ENCODE peak calls at places on chromosomes 4 and X, in eight cellular contexts. One of them, this sample, is unnamed.
A peak's percentile ranks its signal among the peaks of the same experiment; 100 is the strongest.

GRCh38 chr4:145041378-145041777 is 56.6 kb downstream of the ANAPC10 start:
- DNase-seq in astrocyte: no peak
- DNase-seq in thoracic aorta: no peak
- DNase-seq in stomach: no peak
- DNase-seq in neural progenitor cell: no peak
- DNase-seq in sigmoid colon: no peak
- DNase-seq in CD4-positive, alpha-beta memory T cell: no peak
- DNase-seq in astrocyte of the cerebellum: no peak
- DNase-seq in this sample: no peak

GRCh38 chrX:26762253-26762652 is 546.3 kb downstream of the MAGEB5 start:
- DNase-seq in astrocyte: no peak
- DNase-seq in thoracic aorta: no peak
- DNase-seq in stomach: no peak
- DNase-seq in neural progenitor cell: no peak
- DNase-seq in sigmoid colon: no peak
- DNase-seq in CD4-positive, alpha-beta memory T cell: no peak
- DNase-seq in astrocyte of the cerebellum: no peak
- DNase-seq in this sample: no peak

GRCh38 chr4:40507977-40508376 is 121.7 kb downstream of the RBM47 start:
- DNase-seq in astrocyte: no peak
- DNase-seq in thoracic aorta: no peak
- DNase-seq in stomach: no peak
- DNase-seq in neural progenitor cell: no peak
- DNase-seq in sigmoid colon: no peak
- DNase-seq in CD4-positive, alpha-beta memory T cell: no peak
- DNase-seq in astrocyte of the cerebellum: no peak
- DNase-seq in this sample: no peak

GRCh38 chr4:7217453-7218310 is 25.3 kb downstream of the SORCS2 start:
- DNase-seq in astrocyte: peak; percentile 68
- DNase-seq in thoracic aorta: no peak
- DNase-seq in stomach: peak; percentile 41
- DNase-seq in neural progenitor cell: peak; percentile 35
- DNase-seq in sigmoid colon: no peak
- DNase-seq in CD4-positive, alpha-beta memory T cell: no peak
- DNase-seq in astrocyte of the cerebellum: no peak
- DNase-seq in this sample: no peak

GRCh38 chr4:72352746-72353145 is 216.3 kb downstream of the ADAMTS3 start:
- DNase-seq in astrocyte: no peak
- DNase-seq in thoracic aorta: no peak
- DNase-seq in stomach: no peak
- DNase-seq in neural progenitor cell: no peak
- DNase-seq in sigmoid colon: no peak
- DNase-seq in CD4-positive, alpha-beta memory T cell: no peak
- DNase-seq in astrocyte of the cerebellum: peak; percentile 37
- DNase-seq in this sample: no peak

GRCh38 chrX:110006826-110007375 is 4.0 kb downstream of the TMEM164 start:
- DNase-seq in astrocyte: no peak
- DNase-seq in thoracic aorta: no peak
- DNase-seq in stomach: no peak
- DNase-seq in neural progenitor cell: no peak
- DNase-seq in sigmoid colon: no peak
- DNase-seq in CD4-positive, alpha-beta memory T cell: no peak
- DNase-seq in astrocyte of the cerebellum: no peak
- DNase-seq in this sample: no peak

GRCh38 chr4:113979157-113979972 is at the start of gene ARSJ:
- DNase-seq in astrocyte: peak; percentile 75
- DNase-seq in thoracic aorta: peak; percentile 22
- DNase-seq in stomach: peak; percentile 56
- DNase-seq in neural progenitor cell: peak; percentile 76
- DNase-seq in sigmoid colon: peak; percentile 81
- DNase-seq in CD4-positive, alpha-beta memory T cell: peak; percentile 13
- DNase-seq in astrocyte of the cerebellum: peak; percentile 74
- DNase-seq in this sample: peak; percentile 61

GRCh38 chr4:163902417-163902816 is 407.9 kb downstream of the TMA16 start:
- DNase-seq in astrocyte: no peak
- DNase-seq in thoracic aorta: no peak
- DNase-seq in stomach: no peak
- DNase-seq in neural progenitor cell: no peak
- DNase-seq in sigmoid colon: no peak
- DNase-seq in CD4-positive, alpha-beta memory T cell: no peak
- DNase-seq in astrocyte of the cerebellum: no peak
- DNase-seq in this sample: no peak

GRCh38 chr4:184443318-184443717 is 31.0 kb downstream of the IRF2 start:
- DNase-seq in astrocyte: no peak
- DNase-seq in thoracic aorta: no peak
- DNase-seq in stomach: no peak
- DNase-seq in neural progenitor cell: no peak
- DNase-seq in sigmoid colon: no peak
- DNase-seq in CD4-positive, alpha-beta memory T cell: no peak
- DNase-seq in astrocyte of the cerebellum: no peak
- DNase-seq in this sample: no peak

GRCh38 chr4:17854076-17854475 is 43.3 kb downstream of the NCAPG start:
- DNase-seq in astrocyte: no peak
- DNase-seq in thoracic aorta: no peak
- DNase-seq in stomach: no peak
- DNase-seq in neural progenitor cell: no peak
- DNase-seq in sigmoid colon: no peak
- DNase-seq in CD4-positive, alpha-beta memory T cell: no peak
- DNase-seq in astrocyte of the cerebellum: no peak
- DNase-seq in this sample: no peak

GRCh38 chr4:82469776-82470345 is 39.5 kb downstream of the ENOPH1 start:
- DNase-seq in astrocyte: peak; percentile 63
- DNase-seq in thoracic aorta: no peak
- DNase-seq in stomach: no peak
- DNase-seq in neural progenitor cell: no peak
- DNase-seq in sigmoid colon: no peak
- DNase-seq in CD4-positive, alpha-beta memory T cell: no peak
- DNase-seq in astrocyte of the cerebellum: no peak
- DNase-seq in this sample: peak; percentile 49

GRCh38 chr4:113106076-113106475 is 56.6 kb downstream of the ANK2 start:
- DNase-seq in astrocyte: peak; percentile 23
- DNase-seq in thoracic aorta: no peak
- DNase-seq in stomach: no peak
- DNase-seq in neural progenitor cell: no peak
- DNase-seq in sigmoid colon: no peak
- DNase-seq in CD4-positive, alpha-beta memory T cell: no peak
- DNase-seq in astrocyte of the cerebellum: peak; percentile 37
- DNase-seq in this sample: no peak

GRCh38 chrX:1807301-1807731 is 192.5 kb downstream of the ASMT start:
- DNase-seq in astrocyte: peak; percentile 22
- DNase-seq in thoracic aorta: no peak
- DNase-seq in stomach: no peak
- DNase-seq in neural progenitor cell: peak; percentile 84
- DNase-seq in sigmoid colon: no peak
- DNase-seq in CD4-positive, alpha-beta memory T cell: no peak
- DNase-seq in astrocyte of the cerebellum: peak; percentile 32
- DNase-seq in this sample: peak; percentile 4

GRCh38 chr4:4332529-4332928 is 42.5 kb downstream of the ZBTB49 start:
- DNase-seq in astrocyte: no peak
- DNase-seq in thoracic aorta: no peak
- DNase-seq in stomach: no peak
- DNase-seq in neural progenitor cell: no peak
- DNase-seq in sigmoid colon: no peak
- DNase-seq in CD4-positive, alpha-beta memory T cell: no peak
- DNase-seq in astrocyte of the cerebellum: no peak
- DNase-seq in this sample: no peak

GRCh38 chr4:82500830-82501229 is 61.0 kb downstream of the TMEM150C start:
- DNase-seq in astrocyte: no peak
- DNase-seq in thoracic aorta: no peak
- DNase-seq in stomach: no peak
- DNase-seq in neural progenitor cell: peak; percentile 26
- DNase-seq in sigmoid colon: no peak
- DNase-seq in CD4-positive, alpha-beta memory T cell: no peak
- DNase-seq in astrocyte of the cerebellum: no peak
- DNase-seq in this sample: no peak

GRCh38 chr4:41406051-41406516 is 131.9 kb upstream of the LIMCH1 start:
- DNase-seq in astrocyte: no peak
- DNase-seq in thoracic aorta: no peak
- DNase-seq in stomach: no peak
- DNase-seq in neural progenitor cell: no peak
- DNase-seq in sigmoid colon: no peak
- DNase-seq in CD4-positive, alpha-beta memory T cell: no peak
- DNase-seq in astrocyte of the cerebellum: no peak
- DNase-seq in this sample: no peak

GRCh38 chr4:15779789-15780188 is 1.7 kb downstream of the CD38 start:
- DNase-seq in astrocyte: no peak
- DNase-seq in thoracic aorta: no peak
- DNase-seq in stomach: no peak
- DNase-seq in neural progenitor cell: no peak
- DNase-seq in sigmoid colon: no peak
- DNase-seq in CD4-positive, alpha-beta memory T cell: no peak
- DNase-seq in astrocyte of the cerebellum: no peak
- DNase-seq in this sample: no peak

GRCh38 chr4:1628892-1629703 is 55.0 kb downstream of the FAM53A start:
- DNase-seq in astrocyte: no peak
- DNase-seq in thoracic aorta: no peak
- DNase-seq in stomach: peak; percentile 75
- DNase-seq in neural progenitor cell: peak; percentile 81
- DNase-seq in sigmoid colon: peak; percentile 79
- DNase-seq in CD4-positive, alpha-beta memory T cell: peak; percentile 64
- DNase-seq in astrocyte of the cerebellum: no peak
- DNase-seq in this sample: no peak

GRCh38 chrX:144219035-144219434 is 335.2 kb downstream of the UBE2NL start:
- DNase-seq in astrocyte: no peak
- DNase-seq in thoracic aorta: no peak
- DNase-seq in stomach: peak; percentile 26
- DNase-seq in neural progenitor cell: peak; percentile 24
- DNase-seq in sigmoid colon: no peak
- DNase-seq in CD4-positive, alpha-beta memory T cell: no peak
- DNase-seq in astrocyte of the cerebellum: no peak
- DNase-seq in this sample: no peak

GRCh38 chr4:48985976-48986653 is at the start of gene CWH43:
- DNase-seq in astrocyte: no peak
- DNase-seq in thoracic aorta: no peak
- DNase-seq in stomach: peak; percentile 63
- DNase-seq in neural progenitor cell: peak; percentile 49
- DNase-seq in sigmoid colon: no peak
- DNase-seq in CD4-positive, alpha-beta memory T cell: no peak
- DNase-seq in astrocyte of the cerebellum: no peak
- DNase-seq in this sample: no peak
- H3K4me3 ChIP-seq in astrocyte: no peak within 1 kb of the TSS
- H3K4me3 ChIP-seq in thoracic aorta: peak within 1 kb of the TSS; percentile 37
- H3K4me3 ChIP-seq in stomach: peak within 1 kb of the TSS; percentile 52
- H3K4me3 ChIP-seq in neural progenitor cell: peak within 1 kb of the TSS; percentile 42
- H3K4me3 ChIP-seq in sigmoid colon: peak within 1 kb of the TSS; percentile 14
- H3K4me3 ChIP-seq in CD4-positive, alpha-beta memory T cell: no peak within 1 kb of the TSS
- H3K4me3 ChIP-seq in astrocyte of the cerebellum: peak within 1 kb of the TSS; percentile 23
- H3K4me3 ChIP-seq in this sample: peak within 1 kb of the TSS; percentile 1

GRCh38 chrX:79081895-79082512 is 62.5 kb upstream of the GPR174 start:
- DNase-seq in astrocyte: no peak
- DNase-seq in thoracic aorta: no peak
- DNase-seq in stomach: no peak
- DNase-seq in neural progenitor cell: peak; percentile 31
- DNase-seq in sigmoid colon: no peak
- DNase-seq in CD4-positive, alpha-beta memory T cell: peak; percentile 70
- DNase-seq in astrocyte of the cerebellum: no peak
- DNase-seq in this sample: peak; percentile 0
- H3K4me3 ChIP-seq in astrocyte: no peak overlapping the region
- H3K4me3 ChIP-seq in thoracic aorta: no peak overlapping the region
- H3K4me3 ChIP-seq in stomach: no peak overlapping the region
- H3K4me3 ChIP-seq in neural progenitor cell: no peak overlapping the region
- H3K4me3 ChIP-seq in sigmoid colon: no peak overlapping the region
- H3K4me3 ChIP-seq in CD4-positive, alpha-beta memory T cell: peak overlapping the region; percentile 6
- H3K4me3 ChIP-seq in astrocyte of the cerebellum: no peak overlapping the region
- H3K4me3 ChIP-seq in this sample: no peak overlapping the region

DNA sequence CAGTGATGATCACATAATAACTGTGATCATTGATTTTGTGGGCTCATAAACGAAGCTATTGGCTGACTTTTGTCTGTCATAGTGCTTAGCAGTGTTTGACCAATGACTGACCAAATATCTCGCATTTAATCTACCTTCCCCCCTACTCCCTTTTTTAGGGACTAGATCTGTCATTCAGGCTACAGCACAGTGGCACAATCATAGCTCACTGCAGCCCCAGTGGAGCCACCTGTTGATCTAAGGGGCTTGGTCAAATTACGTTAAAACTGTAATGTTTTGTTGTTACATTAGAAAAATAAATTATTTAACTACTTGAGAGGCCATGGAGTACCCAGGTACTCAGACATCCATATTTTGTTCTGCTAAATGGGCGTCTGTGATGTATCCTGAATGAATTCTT is 1.5 kb downstream of the FUNDC2 start:
- DNase-seq in astrocyte: no peak
- DNase-seq in thoracic aorta: no peak
- DNase-seq in stomach: no peak
- DNase-seq in neural progenitor cell: peak; percentile 4
- DNase-seq in sigmoid colon: no peak
- DNase-seq in CD4-positive, alpha-beta memory T cell: no peak
- DNase-seq in astrocyte of the cerebellum: no peak
- DNase-seq in this sample: no peak
- H3K4me3 ChIP-seq in astrocyte: peak overlapping the region; percentile 87
- H3K4me3 ChIP-seq in thoracic aorta: peak overlapping the region; percentile 82
- H3K4me3 ChIP-seq in stomach: peak overlapping the region; percentile 54
- H3K4me3 ChIP-seq in neural progenitor cell: peak overlapping the region; percentile 75
- H3K4me3 ChIP-seq in sigmoid colon: peak overlapping the region; percentile 62
- H3K4me3 ChIP-seq in CD4-positive, alpha-beta memory T cell: no peak overlapping the region
- H3K4me3 ChIP-seq in astrocyte of the cerebellum: peak overlapping the region; percentile 69
- H3K4me3 ChIP-seq in this sample: peak overlapping the region; percentile 67

GRCh38 chrX:23783569-23784486 is 855 bp downstream of the SAT1 start:
- DNase-seq in astrocyte: no peak
- DNase-seq in thoracic aorta: no peak
- DNase-seq in stomach: no peak
- DNase-seq in neural progenitor cell: no peak
- DNase-seq in sigmoid colon: no peak
- DNase-seq in CD4-positive, alpha-beta memory T cell: peak; percentile 24
- DNase-seq in astrocyte of the cerebellum: no peak
- DNase-seq in this sample: no peak

GRCh38 chrX:23782863-23783568 is at the start of gene SAT1:
- DNase-seq in astrocyte: peak; percentile 79
- DNase-seq in thoracic aorta: peak; percentile 82
- DNase-seq in stomach: peak; percentile 96
- DNase-seq in neural progenitor cell: peak; percentile 100
- DNase-seq in sigmoid colon: peak; percentile 98
- DNase-seq in CD4-positive, alpha-beta memory T cell: peak; percentile 94
- DNase-seq in astrocyte of the cerebellum: peak; percentile 84
- DNase-seq in this sample: peak; percentile 83

GRCh38 chrX:23784487-23785301 is 1.7 kb downstream of the SAT1 start:
- DNase-seq in astrocyte: peak; percentile 81
- DNase-seq in thoracic aorta: no peak
- DNase-seq in stomach: no peak
- DNase-seq in neural progenitor cell: no peak
- DNase-seq in sigmoid colon: no peak
- DNase-seq in CD4-positive, alpha-beta memory T cell: no peak
- DNase-seq in astrocyte of the cerebellum: peak; percentile 34
- DNase-seq in this sample: peak; percentile 65

GRCh38 chrX:23785564-23785963 is 2.6 kb downstream of the SAT1 start:
- DNase-seq in astrocyte: no peak
- DNase-seq in thoracic aorta: no peak
- DNase-seq in stomach: no peak
- DNase-seq in neural progenitor cell: no peak
- DNase-seq in sigmoid colon: no peak
- DNase-seq in CD4-positive, alpha-beta memory T cell: no peak
- DNase-seq in astrocyte of the cerebellum: no peak
- DNase-seq in this sample: no peak

DNA sequence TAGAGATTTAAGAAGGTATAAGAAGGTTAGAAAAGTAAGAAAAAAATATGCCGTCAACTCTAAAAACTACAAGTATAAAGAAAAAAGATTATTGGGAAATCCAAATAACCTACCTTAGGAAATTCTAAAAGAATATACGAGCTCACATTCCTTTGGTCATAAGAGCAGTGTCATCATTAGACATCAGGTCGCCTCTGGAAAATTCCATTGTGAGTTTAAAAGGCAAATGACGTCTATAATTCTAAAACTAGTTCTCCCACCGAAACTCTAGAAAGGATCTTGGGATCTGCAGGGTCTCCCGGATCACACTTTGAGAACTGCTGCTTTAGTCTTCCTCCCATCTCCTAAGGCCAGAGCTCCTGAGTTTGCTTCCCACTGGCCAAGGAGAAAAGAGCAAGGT is 518 bp upstream of the SAT1 start:
- DNase-seq in astrocyte: no peak
- DNase-seq in thoracic aorta: no peak
- DNase-seq in stomach: no peak
- DNase-seq in neural progenitor cell: no peak
- DNase-seq in sigmoid colon: no peak
- DNase-seq in CD4-positive, alpha-beta memory T cell: no peak
- DNase-seq in astrocyte of the cerebellum: no peak
- DNase-seq in this sample: no peak
- H3K4me3 ChIP-seq in astrocyte: no peak overlapping the region
- H3K4me3 ChIP-seq in thoracic aorta: peak overlapping the region; percentile 85
- H3K4me3 ChIP-seq in stomach: no peak overlapping the region
- H3K4me3 ChIP-seq in neural progenitor cell: peak overlapping the region; percentile 86
- H3K4me3 ChIP-seq in sigmoid colon: peak overlapping the region; percentile 23
- H3K4me3 ChIP-seq in CD4-positive, alpha-beta memory T cell: no peak overlapping the region
- H3K4me3 ChIP-seq in astrocyte of the cerebellum: no peak overlapping the region
- H3K4me3 ChIP-seq in this sample: peak overlapping the region; percentile 20